ENCODE peak calls at places on chromosomes 13 and 19, in four cellular contexts. N is neuronal stem cell, C is HCT116, W is cardiac muscle cell. G is an unnamed sample.

GRCh38 chr13:49374585-49375290 is 69.1 kb downstream of the CAB39L start:
- DNase-seq in W (no peak), C (no peak), N (no peak), G (no peak)

GRCh38 chr13:21458457-21458815 is 667 bp downstream of the ZDHHC20 start:
- DNase-seq in W (peak), N (no peak), C (no peak), G (no peak)

GRCh38 chr13:108795841-108796240 is 166.4 kb downstream of the MYO16 start:
- DNase-seq in W (no peak), N (no peak), C (no peak), G (no peak)

GRCh38 chr19:1122021-1122971 is 18.5 kb downstream of the GPX4 start:
- DNase-seq in C (no peak), N (no peak), W (no peak), G (no peak)

GRCh38 chr13:24925318-24926231 is 161.6 kb downstream of the RNF17 start:
- DNase-seq in N (no peak), W (no peak), C (no peak), G (no peak)

GRCh38 chr13:79775830-79776229 is 294.9 kb downstream of the NDFIP2 start:
- DNase-seq in C (peak), W (peak), N (peak), G (peak)

GRCh38 chr13:26653310-26653709 is 95.8 kb downstream of the WASF3 start:
- DNase-seq in N (no peak), W (no peak), C (no peak), G (no peak)

GRCh38 chr19:1767464-1767933 is 14.2 kb downstream of the ONECUT3 start:
- DNase-seq in C (no peak), W (peak), N (peak), G (no peak)

GRCh38 chr19:10290876-10291553 is 1.3 kb downstream of the ICAM5 start:
- DNase-seq in C (peak), W (peak), N (no peak), G (no peak)

GRCh38 chr13:52356327-52356726 is 49.6 kb downstream of the THSD1 start:
- DNase-seq in W (no peak), N (no peak), C (no peak), G (no peak)

GRCh38 chr13:33348366-33348765 is 62.8 kb upstream of the STARD13 start:
- DNase-seq in W (no peak), N (no peak), C (no peak), G (no peak)

GRCh38 chr19:8404391-8405151 is 8.5 kb upstream of the MARCHF2 start:
- DNase-seq in N (no peak), W (no peak), C (no peak), G (no peak)

GRCh38 chr19:28940751-28941500 is 272.0 kb downstream of the UQCRFS1 start:
- DNase-seq in W (no peak), C (no peak), N (no peak), G (no peak)

GRCh38 chr19:49347835-49348234 is 12.6 kb downstream of the CD37 start:
- DNase-seq in C (peak), N (no peak), W (peak), G (no peak)

GRCh38 chr19:39199025-39199424 is 2.3 kb downstream of the NCCRP1 start:
- DNase-seq in N (no peak), C (no peak), W (peak), G (no peak)

GRCh38 chr13:52319876-52320275 is 86.1 kb downstream of the THSD1 start:
- DNase-seq in C (no peak), W (no peak), N (no peak), G (no peak)

GRCh38 chr13:52751196-52751595 is 11.6 kb upstream of the CNMD start:
- DNase-seq in W (no peak), N (no peak), C (no peak), G (no peak)

GRCh38 chr19:42092350-42092749 is 16.4 kb downstream of the ZNF574 start:
- DNase-seq in W (no peak), C (no peak), N (no peak), G (no peak)

GRCh38 chr19:35292421-35292820 is 460 bp downstream of the MAG start:
- DNase-seq in C (no peak), N (no peak), W (no peak), G (no peak)

GRCh38 chr13:114320065-114320464 is 5.8 kb downstream of the CHAMP1 start:
- DNase-seq in N (no peak), C (no peak), W (no peak), G (no peak)
- H3K4me3 ChIP-seq in N (no peak), C (no peak), W (no peak), G (no peak)

DNA sequence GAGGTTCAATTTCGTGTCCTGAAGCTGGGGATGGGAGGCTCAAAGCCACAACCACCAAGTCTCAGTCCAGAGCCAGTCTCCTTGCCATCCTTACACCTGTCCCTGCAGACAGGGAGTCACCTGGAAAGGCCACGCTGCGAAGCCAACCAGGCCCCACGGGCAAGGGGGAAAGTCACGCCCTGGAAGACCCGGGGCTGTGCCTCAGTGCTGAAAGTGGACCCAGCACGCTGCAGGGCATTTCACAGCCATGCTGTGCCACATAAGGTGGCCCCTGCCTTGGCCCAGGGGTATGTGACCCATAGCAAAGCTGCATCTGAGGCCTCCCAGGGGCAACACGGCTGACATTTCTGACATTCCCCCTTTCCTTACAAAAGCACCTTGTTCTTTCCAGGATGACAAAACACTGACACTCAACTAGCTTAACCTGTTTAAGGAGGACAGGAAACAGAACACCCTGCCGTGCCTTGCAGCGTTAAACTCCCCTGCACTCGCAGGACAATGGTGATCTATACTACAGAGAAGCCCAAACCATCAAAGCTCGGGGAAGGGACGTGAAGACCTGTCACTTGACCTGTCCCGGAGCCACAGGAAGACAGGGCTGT is 14.8 kb downstream of the CHERP start:
- DNase-seq in N (no peak), W (no peak), C (no peak), G (no peak)
- H3K4me3 ChIP-seq in N (peak), W (no peak), C (no peak), G (no peak)

GRCh38 chr19:45598267-45599011 is 3.6 kb downstream of the GPR4 start:
- DNase-seq in C (no peak), W (no peak), N (no peak), G (no peak)
- H3K4me3 ChIP-seq in C (no peak), W (no peak), N (no peak), G (no peak)

DNA sequence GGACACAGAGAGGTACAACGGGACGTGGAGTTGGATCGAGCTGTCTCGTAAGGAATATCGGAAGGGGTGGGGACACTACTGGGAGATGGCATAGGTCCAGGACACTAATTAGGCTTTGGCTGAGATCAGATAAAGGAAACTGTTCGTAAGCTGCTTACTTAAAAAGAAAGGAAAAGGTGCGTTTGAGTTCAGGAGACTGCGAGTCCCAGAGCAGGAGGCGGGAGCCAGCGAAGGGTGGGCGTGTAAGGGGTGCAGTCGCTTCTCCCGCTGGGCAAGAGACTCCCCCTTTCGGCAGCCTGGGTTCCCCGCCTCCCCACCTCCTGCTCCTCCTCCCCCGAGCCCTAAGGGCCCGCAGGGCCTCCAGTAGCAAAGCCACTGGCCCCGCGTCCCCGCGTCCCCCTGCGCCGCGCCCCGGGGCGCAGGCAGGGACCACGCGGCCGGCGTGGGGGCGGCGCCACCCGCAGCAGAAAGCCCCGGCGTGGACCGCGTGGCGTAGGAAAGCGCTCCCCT is 571 bp downstream of the ABCC4 start:
- DNase-seq in W (peak), C (peak), N (peak), G (no peak)
- H3K4me3 ChIP-seq in W (peak), C (peak), N (peak), G (peak)

GRCh38 chr19:12799723-12800343 is 1.8 kb downstream of the PRDX2 start:
- DNase-seq in C (no peak), N (no peak), W (no peak), G (no peak)
- H3K4me3 ChIP-seq in C (no peak), N (no peak), W (no peak), G (no peak)

GRCh38 chr19:46637224-46637623 is 1.2 kb upstream of the GNG8 start:
- DNase-seq in C (no peak), N (no peak), W (no peak), G (no peak)

GRCh38 chr19:46635920-46636761 is at the start of gene GNG8:
- DNase-seq in W (peak), C (no peak), N (no peak), G (no peak)

GRCh38 chr19:46634045-46634655 is 1.9 kb downstream of the GNG8 start:
- DNase-seq in C (peak), N (peak), W (peak), G (no peak)

GRCh38 chr19:46633130-46633529 is 2.9 kb downstream of the GNG8 start:
- DNase-seq in N (no peak), C (no peak), W (no peak), G (no peak)

GRCh38 chr19:46634656-46635218 is 1.3 kb downstream of the GNG8 start:
- DNase-seq in W (no peak), C (no peak), N (no peak), G (no peak)
- H3K4me3 ChIP-seq in W (peak), C (peak), N (peak), G (peak)

GRCh38 chr13:50712882-50713281 is 130.6 kb downstream of the DLEU7 start:
- DNase-seq in C (no peak), W (no peak), N (no peak), G (no peak)
- H3K4me3 ChIP-seq in C (no peak), W (no peak), N (no peak), G (no peak)

G was measured in iPS DF 6.9.